ENCODE peak calls at places on chromosomes 16 and 17, in nine cellular contexts. One of them, this sample, is unnamed.

GRCh38 chr16:12120331-12120981 is 143.9 kb downstream of the SNX29 start:
- DNase-seq in lung: no peak
- DNase-seq in adrenal gland: peak; percentile 86
- DNase-seq in CD8-positive, alpha-beta T cell: no peak
- DNase-seq in heart right ventricle: no peak
- DNase-seq in keratinocyte: no peak
- DNase-seq in CD4-positive, alpha-beta T cell: no peak
- DNase-seq in uterus: no peak
- DNase-seq in HL-60: no peak
- DNase-seq in this sample: no peak

GRCh38 chr17:32878211-32878610 is 1.3 kb upstream of the MYO1D start:
- DNase-seq in lung: peak; percentile 83
- DNase-seq in adrenal gland: peak; percentile 90
- DNase-seq in CD8-positive, alpha-beta T cell: no peak
- DNase-seq in heart right ventricle: peak; percentile 15
- DNase-seq in keratinocyte: no peak
- DNase-seq in CD4-positive, alpha-beta T cell: no peak
- DNase-seq in uterus: peak; percentile 24
- DNase-seq in HL-60: no peak
- DNase-seq in this sample: no peak

GRCh38 chr17:19343256-19343630 is 19.3 kb downstream of the B9D1 start:
- DNase-seq in lung: no peak
- DNase-seq in adrenal gland: no peak
- DNase-seq in CD8-positive, alpha-beta T cell: no peak
- DNase-seq in heart right ventricle: no peak
- DNase-seq in keratinocyte: no peak
- DNase-seq in CD4-positive, alpha-beta T cell: no peak
- DNase-seq in uterus: peak; percentile 14
- DNase-seq in HL-60: no peak
- DNase-seq in this sample: no peak

GRCh38 chr17:76529643-76530488 is 7.6 kb downstream of the CYGB start:
- DNase-seq in lung: peak; percentile 72
- DNase-seq in adrenal gland: peak; percentile 67
- DNase-seq in CD8-positive, alpha-beta T cell: no peak
- DNase-seq in heart right ventricle: peak; percentile 93
- DNase-seq in keratinocyte: no peak
- DNase-seq in CD4-positive, alpha-beta T cell: no peak
- DNase-seq in uterus: peak; percentile 86
- DNase-seq in HL-60: no peak
- DNase-seq in this sample: peak; percentile 68

GRCh38 chr16:28975158-28975603 is 603 bp downstream of the SPNS1 start:
- DNase-seq in lung: no peak
- DNase-seq in adrenal gland: peak; percentile 14
- DNase-seq in CD8-positive, alpha-beta T cell: no peak
- DNase-seq in heart right ventricle: no peak
- DNase-seq in keratinocyte: no peak
- DNase-seq in CD4-positive, alpha-beta T cell: no peak
- DNase-seq in uterus: no peak
- DNase-seq in HL-60: no peak
- DNase-seq in this sample: no peak

GRCh38 chr17:75683467-75684041 is 16.4 kb downstream of the SAP30BP start:
- DNase-seq in lung: no peak
- DNase-seq in adrenal gland: no peak
- DNase-seq in CD8-positive, alpha-beta T cell: no peak
- DNase-seq in heart right ventricle: no peak
- DNase-seq in keratinocyte: no peak
- DNase-seq in CD4-positive, alpha-beta T cell: no peak
- DNase-seq in uterus: no peak
- DNase-seq in HL-60: no peak
- DNase-seq in this sample: no peak

GRCh38 chr16:29745853-29746345 is at the start of gene C16orf54:
- DNase-seq in lung: peak; percentile 81
- DNase-seq in adrenal gland: peak; percentile 22
- DNase-seq in CD8-positive, alpha-beta T cell: peak; percentile 88
- DNase-seq in heart right ventricle: peak; percentile 63
- DNase-seq in keratinocyte: no peak
- DNase-seq in CD4-positive, alpha-beta T cell: peak; percentile 91
- DNase-seq in uterus: peak; percentile 34
- DNase-seq in HL-60: peak; percentile 97
- DNase-seq in this sample: peak; percentile 73

GRCh38 chr17:83153681-83154310 is 74.4 kb downstream of the METRNL start:
- DNase-seq in lung: peak; percentile 14
- DNase-seq in adrenal gland: no peak
- DNase-seq in CD8-positive, alpha-beta T cell: no peak
- DNase-seq in heart right ventricle: no peak
- DNase-seq in keratinocyte: no peak
- DNase-seq in CD4-positive, alpha-beta T cell: no peak
- DNase-seq in uterus: no peak
- DNase-seq in HL-60: no peak
- DNase-seq in this sample: no peak

GRCh38 chr17:40779181-40779909 is 3.0 kb downstream of the KRT27 start:
- DNase-seq in lung: peak; percentile 70
- DNase-seq in adrenal gland: no peak
- DNase-seq in CD8-positive, alpha-beta T cell: no peak
- DNase-seq in heart right ventricle: no peak
- DNase-seq in keratinocyte: no peak
- DNase-seq in CD4-positive, alpha-beta T cell: peak; percentile 12
- DNase-seq in uterus: no peak
- DNase-seq in HL-60: no peak
- DNase-seq in this sample: no peak

GRCh38 chr17:42054101-42054500 is 3.7 kb upstream of the C17orf113 start:
- DNase-seq in lung: no peak
- DNase-seq in adrenal gland: no peak
- DNase-seq in CD8-positive, alpha-beta T cell: no peak
- DNase-seq in heart right ventricle: no peak
- DNase-seq in keratinocyte: no peak
- DNase-seq in CD4-positive, alpha-beta T cell: no peak
- DNase-seq in uterus: no peak
- DNase-seq in HL-60: no peak
- DNase-seq in this sample: no peak
- H3K27me3 ChIP-seq in lung: no peaks in the 10 kb centered on the region
- H3K27me3 ChIP-seq in adrenal gland: no peaks in the 10 kb centered on the region
- H3K27me3 ChIP-seq in CD8-positive, alpha-beta T cell: no peaks in the 10 kb centered on the region
- H3K27me3 ChIP-seq in heart right ventricle: peaks cover 48% of the 10 kb centered on the region
- H3K27me3 ChIP-seq in keratinocyte: peaks cover 29% of the 10 kb centered on the region
- H3K27me3 ChIP-seq in CD4-positive, alpha-beta T cell: peaks cover 16% of the 10 kb centered on the region
- H3K27me3 ChIP-seq in uterus: peaks cover 6% of the 10 kb centered on the region
- H3K27me3 ChIP-seq in HL-60: peaks cover 12% of the 10 kb centered on the region
- H3K27me3 ChIP-seq in this sample: no peaks in the 10 kb centered on the region

DNA sequence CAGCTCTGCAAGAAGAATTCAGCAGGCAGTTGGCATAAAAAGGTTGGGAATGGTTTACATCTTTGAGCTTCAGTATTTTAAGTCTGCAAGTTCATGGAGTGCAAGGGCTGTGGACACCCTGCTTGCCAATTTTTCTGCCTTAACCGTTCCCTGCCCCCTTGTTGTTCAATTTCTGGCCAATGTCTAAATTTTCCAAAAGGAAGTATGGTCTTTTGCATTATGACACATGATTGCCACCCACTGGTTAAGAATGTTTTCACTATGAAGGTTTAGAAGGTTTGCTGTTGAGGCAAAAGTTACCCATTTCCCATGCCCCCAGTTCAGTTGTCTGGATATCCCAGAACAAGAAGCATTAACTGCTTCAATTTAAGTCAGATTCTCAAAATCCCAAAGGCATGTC is 441.9 kb downstream of the CDH13 start:
- DNase-seq in lung: no peak
- DNase-seq in adrenal gland: no peak
- DNase-seq in CD8-positive, alpha-beta T cell: no peak
- DNase-seq in heart right ventricle: no peak
- DNase-seq in keratinocyte: no peak
- DNase-seq in CD4-positive, alpha-beta T cell: no peak
- DNase-seq in uterus: no peak
- DNase-seq in HL-60: no peak
- DNase-seq in this sample: no peak
- TF ChIP-seq CTCF in lung: no peak
- TF ChIP-seq CTCF in adrenal gland: peak; percentile 26
- TF ChIP-seq CTCF in CD8-positive, alpha-beta T cell: no peak
- TF ChIP-seq CTCF in heart right ventricle: peak; percentile 46
- TF ChIP-seq CTCF in keratinocyte: no peak
- TF ChIP-seq CTCF in CD4-positive, alpha-beta T cell: no peak
- TF ChIP-seq CTCF in uterus: no peak
- TF ChIP-seq CTCF in HL-60: no peak
- TF ChIP-seq CTCF in this sample: no peak

DNA sequence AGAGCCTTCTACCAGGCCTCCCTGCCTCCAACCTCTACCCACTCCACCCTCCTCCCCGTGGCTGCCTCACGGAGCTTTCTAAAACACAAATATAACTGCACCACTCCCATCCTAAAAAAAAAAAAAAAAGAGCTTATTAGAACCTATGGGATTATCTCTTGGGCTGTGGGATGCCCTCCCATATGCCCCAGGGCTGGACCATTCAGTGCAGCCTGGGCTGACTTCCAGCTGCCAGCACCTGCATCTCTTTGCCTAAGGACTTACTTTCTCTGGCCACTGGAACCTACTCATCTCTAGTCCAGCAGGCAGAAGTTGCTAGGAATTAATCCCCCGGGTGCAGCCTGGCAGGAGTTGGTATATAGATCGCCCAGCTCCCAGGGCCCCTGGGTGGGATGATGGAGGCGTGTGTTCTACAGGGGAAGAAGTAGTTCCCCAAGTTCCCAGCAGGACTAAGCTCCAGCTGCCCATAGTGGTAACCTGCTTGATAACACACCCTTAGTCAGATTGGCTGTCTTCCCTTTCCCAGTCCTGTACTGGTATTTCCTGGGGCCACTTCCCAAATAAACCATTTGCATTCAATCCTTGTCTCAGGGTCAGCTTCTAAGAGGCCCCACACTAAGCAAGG is 10.3 kb downstream of the MPP3 start:
- DNase-seq in lung: no peak
- DNase-seq in adrenal gland: no peak
- DNase-seq in CD8-positive, alpha-beta T cell: no peak
- DNase-seq in heart right ventricle: no peak
- DNase-seq in keratinocyte: no peak
- DNase-seq in CD4-positive, alpha-beta T cell: no peak
- DNase-seq in uterus: no peak
- DNase-seq in HL-60: no peak
- DNase-seq in this sample: no peak
- H3K27ac ChIP-seq in lung: peak overlapping the region; percentile 79
- H3K27ac ChIP-seq in adrenal gland: no peak overlapping the region
- H3K27ac ChIP-seq in CD8-positive, alpha-beta T cell: no peak overlapping the region
- H3K27ac ChIP-seq in heart right ventricle: peak overlapping the region; percentile 83
- H3K27ac ChIP-seq in keratinocyte: no peak overlapping the region
- H3K27ac ChIP-seq in CD4-positive, alpha-beta T cell: no peak overlapping the region
- H3K27ac ChIP-seq in uterus: peak overlapping the region; percentile 20
- H3K27ac ChIP-seq in HL-60: no peak overlapping the region
- H3K27ac ChIP-seq in this sample: no peak overlapping the region

GRCh38 chr17:48718162-48718780 is 4.0 kb downstream of the PRAC1 start:
- DNase-seq in lung: no peak
- DNase-seq in adrenal gland: no peak
- DNase-seq in CD8-positive, alpha-beta T cell: no peak
- DNase-seq in heart right ventricle: no peak
- DNase-seq in keratinocyte: no peak
- DNase-seq in CD4-positive, alpha-beta T cell: no peak
- DNase-seq in uterus: no peak
- DNase-seq in HL-60: no peak
- DNase-seq in this sample: peak; percentile 71
- H3K27me3 ChIP-seq in lung: peaks cover 9% of the 10 kb centered on the region
- H3K27me3 ChIP-seq in adrenal gland: peaks cover 89% of the 10 kb centered on the region
- H3K27me3 ChIP-seq in CD8-positive, alpha-beta T cell: peaks cover 58% of the 10 kb centered on the region
- H3K27me3 ChIP-seq in heart right ventricle: peaks cover 100% of the 10 kb centered on the region
- H3K27me3 ChIP-seq in keratinocyte: peaks cover 87% of the 10 kb centered on the region
- H3K27me3 ChIP-seq in CD4-positive, alpha-beta T cell: peaks cover 94% of the 10 kb centered on the region
- H3K27me3 ChIP-seq in uterus: peaks cover 94% of the 10 kb centered on the region
- H3K27me3 ChIP-seq in HL-60: peaks cover 67% of the 10 kb centered on the region
- H3K27me3 ChIP-seq in this sample: peaks cover 34% of the 10 kb centered on the region

GRCh38 chr17:7502987-7503386 is 18.8 kb downstream of the POLR2A start:
- DNase-seq in lung: no peak
- DNase-seq in adrenal gland: no peak
- DNase-seq in CD8-positive, alpha-beta T cell: no peak
- DNase-seq in heart right ventricle: no peak
- DNase-seq in keratinocyte: no peak
- DNase-seq in CD4-positive, alpha-beta T cell: no peak
- DNase-seq in uterus: no peak
- DNase-seq in HL-60: no peak
- DNase-seq in this sample: no peak
- TF ChIP-seq CTCF in lung: no peak
- TF ChIP-seq CTCF in adrenal gland: no peak
- TF ChIP-seq CTCF in CD8-positive, alpha-beta T cell: no peak
- TF ChIP-seq CTCF in heart right ventricle: peak; percentile 19
- TF ChIP-seq CTCF in keratinocyte: no peak
- TF ChIP-seq CTCF in CD4-positive, alpha-beta T cell: no peak
- TF ChIP-seq CTCF in uterus: no peak
- TF ChIP-seq CTCF in HL-60: no peak
- TF ChIP-seq CTCF in this sample: no peak

DNA sequence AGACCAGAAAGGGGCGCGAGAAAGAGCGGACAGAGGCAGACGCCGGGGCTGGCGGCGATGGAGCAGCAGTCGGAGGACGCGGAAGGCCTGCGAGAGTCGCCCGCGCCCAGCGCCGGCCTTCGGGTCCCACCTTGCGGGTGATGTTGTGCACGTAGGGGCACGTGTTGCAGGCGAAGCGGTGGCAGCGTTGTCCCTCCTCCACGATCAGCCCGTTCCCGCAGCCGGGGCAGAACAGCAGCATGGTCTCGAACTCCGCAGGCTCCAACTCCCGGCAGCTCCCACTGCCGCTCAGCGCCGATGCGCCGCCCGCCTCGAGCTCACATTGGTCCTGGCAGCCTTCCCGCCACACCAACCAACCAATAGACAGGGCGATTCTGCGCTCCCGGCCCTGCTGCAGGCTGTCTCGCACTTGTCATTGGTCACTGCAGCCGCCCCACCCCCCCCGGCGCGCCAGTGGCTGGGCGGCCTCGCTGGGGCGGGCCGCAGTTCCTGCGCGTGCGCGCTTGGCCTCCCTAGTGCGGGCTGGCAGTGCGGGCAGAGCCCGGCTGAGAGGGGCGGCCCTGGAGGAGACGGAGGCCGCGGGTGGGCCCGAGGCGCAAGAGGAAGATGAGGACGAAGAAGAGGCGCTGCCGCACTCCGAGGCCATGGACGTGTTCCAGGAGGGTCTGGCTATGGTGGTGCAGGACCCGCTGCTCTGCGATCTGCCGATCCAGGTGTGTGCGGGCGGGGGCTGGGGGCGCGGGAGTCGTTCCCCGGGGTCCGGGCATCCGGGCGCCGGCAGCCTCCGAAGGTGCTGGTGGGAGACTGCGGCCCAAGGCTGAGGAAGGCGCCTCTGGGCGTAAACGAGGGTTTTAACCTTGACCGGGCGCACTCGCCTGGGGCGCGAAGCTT is at the start of the genes POLR3K and SNRNP25:
- DNase-seq in lung: peak; percentile 99
- DNase-seq in adrenal gland: peak; percentile 100
- DNase-seq in CD8-positive, alpha-beta T cell: peak; percentile 97
- DNase-seq in heart right ventricle: peak; percentile 99
- DNase-seq in keratinocyte: peak; percentile 87
- DNase-seq in CD4-positive, alpha-beta T cell: peak; percentile 96
- DNase-seq in uterus: peak; percentile 99
- DNase-seq in HL-60: peak; percentile 96
- DNase-seq in this sample: peak; percentile 99
- H3K27ac ChIP-seq in lung: peak within 1 kb of the TSS; percentile 84
- H3K27ac ChIP-seq in adrenal gland: peak within 1 kb of the TSS; percentile 53
- H3K27ac ChIP-seq in CD8-positive, alpha-beta T cell: peak within 1 kb of the TSS; percentile 60
- H3K27ac ChIP-seq in heart right ventricle: peak within 1 kb of the TSS; percentile 80
- H3K27ac ChIP-seq in keratinocyte: peak within 1 kb of the TSS; percentile 56
- H3K27ac ChIP-seq in CD4-positive, alpha-beta T cell: peak within 1 kb of the TSS; percentile 25
- H3K27ac ChIP-seq in uterus: peak within 1 kb of the TSS; percentile 83
- H3K27ac ChIP-seq in HL-60: peak within 1 kb of the TSS; percentile 92
- H3K27ac ChIP-seq in this sample: peak within 1 kb of the TSS; percentile 70